ENCODE peak calls at places on chromosomes 16 and 17, in four cellular contexts. K, Y, W and N are unnamed samples.

GRCh38 chr16:28532940-28533647 is 5.7 kb downstream of the NUPR1 start:
- DNase-seq in K (no peak), Y (no peak), W (no peak), N (no peak)

GRCh38 chr17:66560691-66561090 is 258.3 kb downstream of the PRKCA start:
- DNase-seq in K (no peak), W (no peak), Y (no peak), N (peak; percentile 39)

GRCh38 chr17:8046929-8047768 is 8.3 kb downstream of the ALOX15B start:
- DNase-seq in K (no peak), W (peak; percentile 79), Y (no peak), N (no peak)

GRCh38 chr16:906296-906695 is 64.5 kb downstream of the LMF1 start:
- DNase-seq in K (no peak), W (no peak), Y (no peak), N (no peak)

GRCh38 chr16:715448-716249 is 731 bp downstream of the METRN start:
- DNase-seq in Y (peak; percentile 61), W (no peak), K (peak; percentile 31), N (no peak)

GRCh38 chr16:80273635-80274538 is 266.9 kb upstream of the DYNLRB2 start:
- DNase-seq in W (no peak), K (peak; percentile 88), Y (no peak), N (no peak)

GRCh38 chr17:57628421-57628820 is 116.7 kb downstream of the CCDC182 start:
- DNase-seq in W (no peak), K (no peak), Y (no peak), N (no peak)

GRCh38 chr16:4498546-4499195 is 22.5 kb downstream of the HMOX2 start:
- DNase-seq in Y (no peak), K (no peak), W (no peak), N (no peak)

GRCh38 chr17:66472123-66472522 is 169.7 kb downstream of the PRKCA start:
- DNase-seq in Y (no peak), W (no peak), K (no peak), N (no peak)

GRCh38 chr17:78789663-78790181 is 7.6 kb upstream of the CYTH1 start:
- DNase-seq in W (peak; percentile 96), Y (no peak), K (peak; percentile 95), N (no peak)

GRCh38 chr17:64020068-64020766 is at the start of gene ICAM2:
- DNase-seq in Y (no peak), K (no peak), W (peak; percentile 94), N (peak; percentile 44)

GRCh38 chr17:6639651-6640535 is 618 bp downstream of the KIAA0753 start:
- DNase-seq in Y (peak; percentile 43), W (peak; percentile 85), K (peak; percentile 51), N (no peak)

GRCh38 chr17:75523647-75524046 is 1.9 kb upstream of the LLGL2 start:
- DNase-seq in W (no peak), Y (no peak), K (no peak), N (no peak)

GRCh38 chr16:23869052-23869451 is 33.3 kb downstream of the PRKCB start:
- DNase-seq in Y (no peak), K (no peak), W (no peak), N (no peak)

GRCh38 chr17:78374631-78375274 is 3.7 kb upstream of the PGS1 start:
- DNase-seq in W (peak; percentile 83), K (peak; percentile 93), Y (no peak), N (no peak)

GRCh38 chr16:53968454-53968853 is 264.5 kb downstream of the FTO start:
- DNase-seq in Y (no peak), W (no peak), K (peak; percentile 38), N (no peak)

GRCh38 chr16:51950118-51950517 is 596.8 kb downstream of the TOX3 start:
- DNase-seq in W (no peak), Y (no peak), K (no peak), N (no peak)

GRCh38 chr16:9706217-9706616 is 476.0 kb downstream of the GRIN2A start:
- DNase-seq in W (no peak), Y (no peak), K (peak; percentile 91), N (no peak)

GRCh38 chr17:79702071-79702470 is 28.7 kb upstream of the ENPP7 start:
- DNase-seq in K (no peak), Y (no peak), W (no peak), N (no peak)

GRCh38 chr17:76498886-76499667 is 2.1 kb downstream of the RHBDF2 start:
- DNase-seq in Y (no peak), W (no peak), K (no peak), N (no peak)

GRCh38 chr17:68325961-68326360 is 34.7 kb downstream of the ARSG start:
- DNase-seq in W (no peak), Y (no peak), K (no peak), N (no peak)

GRCh38 chr17:68328676-68329075 is 37.4 kb downstream of the ARSG start:
- DNase-seq in W (no peak), K (no peak), Y (no peak), N (no peak)

GRCh38 chr17:68329331-68329730 is 38.0 kb downstream of the ARSG start:
- DNase-seq in K (no peak), W (no peak), Y (no peak), N (no peak)

GRCh38 chr17:68326681-68327080 is 35.4 kb downstream of the ARSG start:
- DNase-seq in K (no peak), W (no peak), Y (no peak), N (no peak)

DNA sequence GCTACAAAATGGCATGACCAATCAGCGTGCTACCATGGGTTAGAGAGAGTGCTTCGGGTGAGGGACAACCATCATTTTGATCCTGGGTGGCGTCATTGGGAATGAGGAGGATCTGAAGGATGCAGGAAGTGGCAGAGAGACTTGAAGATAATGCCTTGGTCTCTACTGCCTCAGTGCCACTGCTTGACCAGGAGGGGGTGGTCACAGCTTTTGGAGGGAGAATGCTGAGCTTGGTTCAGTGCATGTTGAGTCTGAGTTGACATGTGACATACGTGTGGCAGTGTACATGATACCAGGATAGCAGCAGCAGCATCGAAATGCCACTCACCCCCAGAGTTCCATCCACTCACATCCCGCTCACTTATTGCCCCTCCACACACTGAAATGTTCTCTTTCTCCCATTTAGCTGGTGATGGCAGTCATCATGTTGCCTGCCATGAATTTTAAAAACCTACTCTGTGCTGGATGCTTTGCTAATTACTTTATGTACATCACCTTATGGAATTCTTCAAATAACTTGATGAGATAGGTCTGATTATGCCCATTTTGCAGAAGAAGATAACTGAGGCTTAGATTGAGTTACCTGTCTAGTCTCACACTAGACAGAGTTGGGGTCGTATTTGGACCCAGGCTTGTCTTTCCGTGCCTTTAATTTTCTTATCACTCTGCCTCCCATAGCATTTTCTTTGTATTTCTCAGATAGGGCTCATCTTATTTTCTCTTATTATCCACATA is 36.7 kb downstream of the ARSG start:
- DNase-seq in K (no peak), Y (no peak), W (no peak), N (no peak)
- TF ChIP-seq CTCF in K (no peak), Y (no peak), W (no peak), N (no peak)

DNA sequence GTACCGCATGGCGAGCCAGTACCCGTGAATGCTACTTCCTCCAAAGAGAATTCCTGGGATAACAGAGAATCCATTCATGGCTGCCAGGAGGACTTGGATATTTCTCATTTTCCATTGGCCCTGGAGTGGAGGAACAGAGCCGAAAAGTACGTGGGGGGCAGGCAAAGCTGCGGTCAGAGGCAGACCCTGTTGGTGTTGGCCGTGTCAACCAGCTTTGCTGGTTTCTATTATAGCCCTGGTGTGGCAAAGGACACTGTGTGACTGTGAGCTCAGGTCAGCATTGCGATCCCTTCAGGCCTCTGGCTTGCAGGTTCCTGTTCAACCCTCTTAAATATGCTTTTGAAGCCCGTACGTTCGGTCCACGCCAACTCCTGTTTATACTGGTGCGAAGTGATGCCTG is 596.3 kb downstream of the MAF start:
- DNase-seq in Y (no peak), K (no peak), W (no peak), N (no peak)
- TF ChIP-seq CTCF in Y (no peak), K (no peak), W (no peak), N (no peak)

DNA sequence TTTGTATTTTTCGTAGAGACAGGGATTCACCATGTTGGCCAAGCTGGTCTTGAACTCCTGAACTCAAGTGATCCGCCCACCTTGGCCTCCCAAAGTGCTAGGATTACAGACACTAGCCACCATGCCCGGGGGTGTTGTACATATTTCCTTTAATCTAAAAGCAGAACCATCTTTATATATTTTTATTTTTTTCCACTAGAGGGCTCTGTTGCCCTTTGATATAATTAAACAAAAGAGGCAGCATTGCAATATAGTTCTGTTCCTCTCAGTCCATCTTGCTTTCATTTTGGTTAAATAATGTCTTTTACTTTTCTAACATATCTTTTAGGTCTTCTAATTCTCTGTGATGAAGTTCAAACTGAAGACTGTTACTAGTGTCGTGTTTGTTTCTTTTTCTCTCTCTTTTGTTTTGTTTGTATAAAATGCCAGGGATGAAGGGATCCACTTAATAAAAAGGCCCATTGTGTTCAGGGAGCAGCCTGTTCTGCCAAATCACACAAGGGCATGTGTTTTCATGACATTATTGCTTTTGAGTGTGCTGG is 23.4 kb downstream of the WWOX start:
- DNase-seq in Y (peak; percentile 46), K (peak; percentile 41), W (no peak), N (no peak)
- TF ChIP-seq CTCF in Y (peak; percentile 68), K (peak; percentile 12), W (no peak), N (peak; percentile 80)

GRCh38 chr17:31266042-31266441 is 31.0 kb downstream of the OMG start:
- DNase-seq in Y (peak; percentile 25), W (no peak), K (no peak), N (no peak)
- TF ChIP-seq CTCF in Y (peak; percentile 37), W (no peak), K (no peak), N (peak; percentile 19)

GRCh38 chr16:76653390-76654026 is 376.3 kb downstream of the CNTNAP4 start:
- DNase-seq in K (peak; percentile 13), Y (peak; percentile 66), W (no peak), N (no peak)
- TF ChIP-seq CTCF in K (no peak), Y (peak; percentile 64), W (no peak), N (peak; percentile 82)

GRCh38 chr16:17131351-17131750 is 339.4 kb downstream of the XYLT1 start:
- DNase-seq in Y (no peak), W (no peak), K (no peak), N (no peak)
- TF ChIP-seq CTCF in Y (no peak), W (no peak), K (no peak), N (peak; percentile 58)

GRCh38 chr16:2839650-2840450 is 9.7 kb downstream of the ZG16B start:
- DNase-seq in Y (no peak), W (no peak), K (no peak), N (no peak)

GRCh38 chr16:2834968-2835367 is 4.9 kb downstream of the ZG16B start:
- DNase-seq in Y (no peak), W (no peak), K (no peak), N (no peak)

GRCh38 chr16:2836646-2837508 is 6.8 kb downstream of the ZG16B start:
- DNase-seq in Y (no peak), W (no peak), K (peak; percentile 21), N (no peak)

GRCh38 chr16:2838928-2839327 is 8.8 kb downstream of the ZG16B start:
- DNase-seq in W (no peak), Y (peak; percentile 88), K (peak; percentile 84), N (no peak)

GRCh38 chr16:2835638-2836493 is 5.8 kb downstream of the ZG16B start:
- DNase-seq in W (no peak), K (peak; percentile 100), Y (peak; percentile 90), N (no peak)
- TF ChIP-seq CTCF in W (no peak), K (no peak), Y (no peak), N (no peak)